ENCODE peak calls at places on chromosomes 13 and 19, in seven cellular contexts. One of them, this sample, is unnamed.

GRCh38 chr19:15288146-15288963 is 44.0 kb downstream of the BRD4 start:
- DNase-seq in mesendoderm: no peak
- DNase-seq in IMR-90: peak; percentile 24
- DNase-seq in trophoblast cell: no peak
- DNase-seq in H9: no peak
- DNase-seq in mesenchymal stem cell: no peak
- DNase-seq in H1: no peak
- DNase-seq in this sample: no peak

GRCh38 chr19:16085115-16085514 is 8.8 kb downstream of the TPM4 start:
- DNase-seq in mesenchymal stem cell: peak; percentile 67
- DNase-seq in H1: no peak
- DNase-seq in IMR-90: peak; percentile 66
- DNase-seq in mesendoderm: no peak
- DNase-seq in H9: no peak
- DNase-seq in trophoblast cell: no peak
- DNase-seq in this sample: no peak

GRCh38 chr19:47430041-47430802 is 10.9 kb upstream of the MEIS3 start:
- DNase-seq in trophoblast cell: peak; percentile 47
- DNase-seq in mesenchymal stem cell: peak; percentile 72
- DNase-seq in H1: no peak
- DNase-seq in H9: peak; percentile 79
- DNase-seq in mesendoderm: peak; percentile 71
- DNase-seq in IMR-90: peak; percentile 27
- DNase-seq in this sample: no peak

GRCh38 chr13:96527497-96527896 is 437.6 kb downstream of the HS6ST3 start:
- DNase-seq in mesenchymal stem cell: no peak
- DNase-seq in mesendoderm: peak; percentile 62
- DNase-seq in IMR-90: no peak
- DNase-seq in H9: peak; percentile 32
- DNase-seq in trophoblast cell: no peak
- DNase-seq in H1: no peak
- DNase-seq in this sample: no peak

GRCh38 chr13:37187611-37188010 is 82.1 kb upstream of the CSNK1A1L start:
- DNase-seq in H9: no peak
- DNase-seq in H1: no peak
- DNase-seq in trophoblast cell: no peak
- DNase-seq in IMR-90: no peak
- DNase-seq in mesendoderm: no peak
- DNase-seq in mesenchymal stem cell: no peak
- DNase-seq in this sample: no peak

GRCh38 chr19:7010722-7011593 is 10.3 kb downstream of the MBD3L2B start:
- DNase-seq in mesenchymal stem cell: no peak
- DNase-seq in trophoblast cell: no peak
- DNase-seq in IMR-90: no peak
- DNase-seq in mesendoderm: no peak
- DNase-seq in H1: no peak
- DNase-seq in H9: no peak
- DNase-seq in this sample: no peak

GRCh38 chr13:71254384-71254783 is 612.6 kb downstream of the DACH1 start:
- DNase-seq in H9: no peak
- DNase-seq in H1: no peak
- DNase-seq in IMR-90: no peak
- DNase-seq in trophoblast cell: no peak
- DNase-seq in mesendoderm: peak; percentile 67
- DNase-seq in mesenchymal stem cell: no peak
- DNase-seq in this sample: no peak

GRCh38 chr19:13914777-13915176 is 8.8 kb downstream of the CC2D1A start:
- DNase-seq in H9: no peak
- DNase-seq in IMR-90: no peak
- DNase-seq in mesendoderm: no peak
- DNase-seq in H1: no peak
- DNase-seq in trophoblast cell: no peak
- DNase-seq in mesenchymal stem cell: no peak
- DNase-seq in this sample: no peak

GRCh38 chr13:46134961-46135522 is 30.2 kb upstream of the CPB2 start:
- DNase-seq in mesenchymal stem cell: no peak
- DNase-seq in mesendoderm: peak; percentile 77
- DNase-seq in H1: no peak
- DNase-seq in IMR-90: peak; percentile 2
- DNase-seq in trophoblast cell: peak; percentile 93
- DNase-seq in H9: peak; percentile 48
- DNase-seq in this sample: no peak

GRCh38 chr19:23917856-23918255 is 3.2 kb downstream of the ZNF726 start:
- DNase-seq in trophoblast cell: peak; percentile 56
- DNase-seq in H1: no peak
- DNase-seq in IMR-90: no peak
- DNase-seq in H9: no peak
- DNase-seq in mesenchymal stem cell: no peak
- DNase-seq in mesendoderm: peak; percentile 22
- DNase-seq in this sample: no peak

GRCh38 chr13:40145139-40145538 is 489.7 kb downstream of the COG6 start:
- DNase-seq in IMR-90: no peak
- DNase-seq in trophoblast cell: no peak
- DNase-seq in H9: no peak
- DNase-seq in mesendoderm: no peak
- DNase-seq in mesenchymal stem cell: no peak
- DNase-seq in H1: no peak
- DNase-seq in this sample: no peak

GRCh38 chr13:97367016-97367415 is 67.0 kb upstream of the RAP2A start:
- DNase-seq in H9: no peak
- DNase-seq in mesenchymal stem cell: peak; percentile 81
- DNase-seq in trophoblast cell: peak; percentile 44
- DNase-seq in H1: no peak
- DNase-seq in mesendoderm: peak; percentile 52
- DNase-seq in IMR-90: peak; percentile 65
- DNase-seq in this sample: peak; percentile 8

GRCh38 chr13:46665243-46665629 is 112.3 kb downstream of the LRCH1 start:
- DNase-seq in H1: no peak
- DNase-seq in IMR-90: no peak
- DNase-seq in H9: no peak
- DNase-seq in mesendoderm: no peak
- DNase-seq in mesenchymal stem cell: no peak
- DNase-seq in trophoblast cell: no peak
- DNase-seq in this sample: no peak

GRCh38 chr13:33349996-33350826 is 64.7 kb upstream of the STARD13 start:
- DNase-seq in mesenchymal stem cell: peak; percentile 66
- DNase-seq in H1: no peak
- DNase-seq in IMR-90: peak; percentile 39
- DNase-seq in mesendoderm: peak; percentile 26
- DNase-seq in H9: peak; percentile 32
- DNase-seq in trophoblast cell: peak; percentile 35
- DNase-seq in this sample: peak; percentile 8

GRCh38 chr13:41199061-41199460 is 4.7 kb upstream of the KBTBD7 start:
- DNase-seq in IMR-90: no peak
- DNase-seq in mesendoderm: no peak
- DNase-seq in H1: no peak
- DNase-seq in H9: no peak
- DNase-seq in mesenchymal stem cell: no peak
- DNase-seq in trophoblast cell: no peak
- DNase-seq in this sample: no peak

GRCh38 chr13:74036373-74036772 is 97.8 kb downstream of the KLF12 start:
- DNase-seq in H1: peak; percentile 27
- DNase-seq in H9: peak; percentile 81
- DNase-seq in mesendoderm: peak; percentile 98
- DNase-seq in trophoblast cell: peak; percentile 99
- DNase-seq in mesenchymal stem cell: no peak
- DNase-seq in IMR-90: no peak
- DNase-seq in this sample: no peak

GRCh38 chr19:40716655-40717324 is at the start of the genes COQ8B and ITPKC:
- DNase-seq in H9: peak; percentile 98
- DNase-seq in trophoblast cell: peak; percentile 99
- DNase-seq in mesenchymal stem cell: peak; percentile 98
- DNase-seq in H1: peak; percentile 90
- DNase-seq in mesendoderm: peak; percentile 99
- DNase-seq in IMR-90: peak; percentile 96
- DNase-seq in this sample: peak; percentile 98

GRCh38 chr13:79287994-79288795 is 117.9 kb downstream of the RBM26 start:
- DNase-seq in IMR-90: no peak
- DNase-seq in trophoblast cell: no peak
- DNase-seq in mesendoderm: peak; percentile 87
- DNase-seq in H1: no peak
- DNase-seq in mesenchymal stem cell: no peak
- DNase-seq in H9: peak; percentile 42
- DNase-seq in this sample: peak; percentile 26

GRCh38 chr19:6580313-6580712 is 10.6 kb downstream of the CD70 start:
- DNase-seq in H9: no peak
- DNase-seq in H1: no peak
- DNase-seq in mesenchymal stem cell: no peak
- DNase-seq in mesendoderm: no peak
- DNase-seq in IMR-90: peak; percentile 12
- DNase-seq in trophoblast cell: peak; percentile 66
- DNase-seq in this sample: no peak

GRCh38 chr19:40576181-40576584 is 490 bp upstream of the SHKBP1 start:
- DNase-seq in mesenchymal stem cell: no peak
- DNase-seq in H1: no peak
- DNase-seq in H9: peak; percentile 60
- DNase-seq in mesendoderm: peak; percentile 74
- DNase-seq in IMR-90: no peak
- DNase-seq in trophoblast cell: no peak
- DNase-seq in this sample: no peak

GRCh38 chr19:58582985-58583384 is 9.8 kb upstream of the MZF1 start:
- DNase-seq in H1: no peak
- DNase-seq in H9: peak; percentile 17
- DNase-seq in IMR-90: no peak
- DNase-seq in trophoblast cell: no peak
- DNase-seq in mesendoderm: no peak
- DNase-seq in mesenchymal stem cell: no peak
- DNase-seq in this sample: no peak

GRCh38 chr13:22801402-22802003 is 379.3 kb upstream of the SGCG start:
- DNase-seq in H9: no peak
- DNase-seq in mesenchymal stem cell: peak; percentile 1
- DNase-seq in trophoblast cell: peak; percentile 23
- DNase-seq in H1: no peak
- DNase-seq in mesendoderm: peak; percentile 50
- DNase-seq in IMR-90: peak; percentile 5
- DNase-seq in this sample: no peak

GRCh38 chr13:100357764-100358163 is 230.8 kb downstream of the GGACT start:
- DNase-seq in mesenchymal stem cell: no peak
- DNase-seq in mesendoderm: no peak
- DNase-seq in H1: no peak
- DNase-seq in trophoblast cell: no peak
- DNase-seq in IMR-90: no peak
- DNase-seq in H9: no peak
- DNase-seq in this sample: no peak

GRCh38 chr19:55907746-55908145 is 24.4 kb downstream of the NLRP13 start:
- DNase-seq in H1: no peak
- DNase-seq in mesendoderm: no peak
- DNase-seq in H9: no peak
- DNase-seq in IMR-90: no peak
- DNase-seq in mesenchymal stem cell: no peak
- DNase-seq in trophoblast cell: no peak
- DNase-seq in this sample: no peak
- H2BK5ac ChIP-seq in H1: no peak overlapping the region
- H2BK5ac ChIP-seq in mesendoderm: no peak overlapping the region
- H2BK5ac ChIP-seq in H9: no peak overlapping the region
- H2BK5ac ChIP-seq in IMR-90: no peak overlapping the region
- H2BK5ac ChIP-seq in mesenchymal stem cell: no peak overlapping the region
- H2BK5ac ChIP-seq in trophoblast cell: no peak overlapping the region
- H2BK5ac ChIP-seq in this sample: no peak overlapping the region

DNA sequence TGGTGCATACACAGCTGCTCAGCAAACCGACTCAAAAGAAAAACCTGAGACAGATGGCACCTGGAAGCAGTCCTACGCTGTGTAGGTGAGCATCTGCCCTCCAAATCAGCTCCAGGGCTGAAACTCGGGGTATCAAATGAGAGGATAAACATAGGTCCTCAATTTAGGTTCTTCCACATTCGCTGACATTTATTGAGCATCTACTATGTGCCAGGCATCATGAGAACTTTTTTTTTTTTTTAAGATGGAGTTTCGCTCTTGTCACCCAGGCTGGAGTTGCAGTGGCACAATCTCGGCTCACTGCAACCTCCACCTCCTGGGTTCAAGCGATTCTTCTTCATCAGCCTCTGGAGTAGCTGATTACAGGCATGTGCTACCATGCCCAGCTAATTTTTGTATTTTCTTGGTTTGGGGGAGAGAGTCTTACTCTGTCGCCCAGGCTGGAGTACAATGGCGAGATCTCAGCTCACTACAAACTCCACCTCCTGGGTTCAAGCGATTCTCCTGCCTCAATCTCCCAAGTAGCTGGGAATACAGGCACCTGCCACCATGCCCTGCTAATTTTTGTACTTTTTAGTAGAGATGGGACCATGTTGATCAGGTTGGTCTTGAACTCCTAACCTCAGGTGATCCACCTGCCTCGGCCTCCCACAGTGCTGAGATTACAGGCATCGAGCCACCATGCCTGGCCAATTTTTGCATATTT is 13.4 kb downstream of the QPCTL start:
- DNase-seq in IMR-90: no peak
- DNase-seq in trophoblast cell: no peak
- DNase-seq in mesenchymal stem cell: no peak
- DNase-seq in mesendoderm: no peak
- DNase-seq in H9: no peak
- DNase-seq in H1: no peak
- DNase-seq in this sample: no peak
- H2BK5ac ChIP-seq in IMR-90: no peak overlapping the region
- H2BK5ac ChIP-seq in trophoblast cell: no peak overlapping the region
- H2BK5ac ChIP-seq in mesenchymal stem cell: no peak overlapping the region
- H2BK5ac ChIP-seq in mesendoderm: no peak overlapping the region
- H2BK5ac ChIP-seq in H9: no peak overlapping the region
- H2BK5ac ChIP-seq in H1: no peak overlapping the region
- H2BK5ac ChIP-seq in this sample: no peak overlapping the region

DNA sequence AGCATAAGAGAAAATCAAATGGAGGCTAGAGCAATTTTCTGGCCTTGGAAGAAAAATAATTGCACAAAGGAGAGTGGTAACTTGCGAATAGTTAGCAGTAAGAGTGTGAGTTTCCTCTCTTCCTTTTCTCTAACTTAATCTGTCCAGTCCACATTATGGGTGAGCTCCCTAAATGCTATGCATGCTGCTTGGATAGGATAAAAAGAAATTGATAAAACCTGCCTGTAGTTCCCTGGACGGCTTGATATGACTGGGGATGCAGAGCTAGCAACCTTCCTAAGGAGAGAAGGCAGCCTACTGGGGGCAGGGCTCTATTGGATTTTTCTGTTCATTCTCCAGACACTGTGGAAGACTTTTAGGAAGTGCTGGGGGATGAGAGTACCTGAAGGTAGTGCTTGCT is 311.3 kb downstream of the LMO7 start:
- DNase-seq in mesendoderm: no peak
- DNase-seq in trophoblast cell: no peak
- DNase-seq in mesenchymal stem cell: no peak
- DNase-seq in H1: no peak
- DNase-seq in IMR-90: no peak
- DNase-seq in H9: no peak
- DNase-seq in this sample: no peak
- H2BK5ac ChIP-seq in mesendoderm: no peak overlapping the region
- H2BK5ac ChIP-seq in trophoblast cell: no peak overlapping the region
- H2BK5ac ChIP-seq in mesenchymal stem cell: no peak overlapping the region
- H2BK5ac ChIP-seq in H1: no peak overlapping the region
- H2BK5ac ChIP-seq in IMR-90: no peak overlapping the region
- H2BK5ac ChIP-seq in H9: no peak overlapping the region
- H2BK5ac ChIP-seq in this sample: no peak overlapping the region

DNA sequence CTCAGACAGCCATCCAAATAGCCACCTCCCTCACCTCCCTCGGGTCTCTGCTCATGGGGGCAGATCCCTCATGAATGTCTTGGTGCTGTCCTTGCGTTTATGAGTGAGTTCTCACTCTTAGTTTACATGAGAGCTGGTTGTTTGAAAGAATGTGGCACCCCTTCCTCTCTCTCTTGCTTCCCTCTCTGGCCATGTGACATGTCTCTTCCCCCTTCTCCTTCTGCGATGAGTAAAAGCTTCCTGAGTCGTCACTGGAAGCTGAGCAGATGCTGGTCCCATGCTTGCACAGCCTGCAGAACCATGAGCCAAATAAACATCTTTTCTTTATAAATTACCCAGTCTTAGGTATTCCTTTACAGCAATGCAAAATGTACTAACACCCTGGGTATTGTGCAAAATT is 208.7 kb downstream of the LACC1 start:
- DNase-seq in mesenchymal stem cell: no peak
- DNase-seq in trophoblast cell: peak; percentile 10
- DNase-seq in IMR-90: no peak
- DNase-seq in H9: no peak
- DNase-seq in H1: no peak
- DNase-seq in mesendoderm: no peak
- DNase-seq in this sample: no peak
- H2BK5ac ChIP-seq in mesenchymal stem cell: no peak overlapping the region
- H2BK5ac ChIP-seq in trophoblast cell: no peak overlapping the region
- H2BK5ac ChIP-seq in IMR-90: no peak overlapping the region
- H2BK5ac ChIP-seq in H9: no peak overlapping the region
- H2BK5ac ChIP-seq in H1: no peak overlapping the region
- H2BK5ac ChIP-seq in mesendoderm: no peak overlapping the region
- H2BK5ac ChIP-seq in this sample: no peak overlapping the region

This sample was measured in neuronal stem cell.